ENCODE peak calls at places on chromosomes 6 and 20, in five cellular contexts. I is GM06990, U is AG08395, A is iris pigment epithelial cell, P is lower leg skin. B is an unnamed sample.

GRCh38 chr6:52162940-52163908 is 23.0 kb upstream of the IL17A start:
- DNase-seq in A (peak; percentile 43), P (no peak), I (no peak), U (no peak), B (peak; percentile 66)

GRCh38 chr6:154343473-154344308 is 12.9 kb downstream of the IPCEF1 start:
- DNase-seq in P (peak; percentile 72), I (no peak), U (peak; percentile 45), A (peak; percentile 40), B (peak; percentile 86)

GRCh38 chr6:108093781-108094180 is 19.2 kb upstream of the OSTM1 start:
- DNase-seq in U (no peak), P (no peak), A (no peak), I (no peak), B (no peak)

GRCh38 chr6:113595921-113596376 is 261.2 kb upstream of the MARCKS start:
- DNase-seq in U (peak; percentile 58), I (no peak), A (peak; percentile 35), P (no peak), B (no peak)

GRCh38 chr20:11373391-11373790 is 544.3 kb upstream of the BTBD3 start:
- DNase-seq in I (no peak), U (no peak), P (no peak), A (no peak), B (no peak)

GRCh38 chr20:21301940-21302644 is 1.0 kb upstream of the XRN2 start:
- DNase-seq in P (no peak), U (no peak), I (no peak), A (no peak), B (no peak)

GRCh38 chr20:17925300-17925939 is 43.2 kb downstream of the SNX5 start:
- DNase-seq in A (peak; percentile 19), I (no peak), U (no peak), P (no peak), B (no peak)

GRCh38 chr6:166032366-166033171 is 135.1 kb downstream of the TBXT start:
- DNase-seq in U (peak; percentile 71), A (peak; percentile 95), P (no peak), I (no peak), B (no peak)

GRCh38 chr20:45098096-45098773 is 2.7 kb downstream of the KCNS1 start:
- DNase-seq in I (peak; percentile 19), U (no peak), P (no peak), A (peak; percentile 29), B (peak; percentile 61)

B was measured in epithelial cell of esophagus.